ENCODE peak calls at places on chromosomes 13 and 19, in nine cellular contexts. One of them, this sample, is unnamed.

GRCh38 chr19:681029-681626 is 4.9 kb downstream of the FSTL3 start:
- DNase-seq in lower leg skin: peak
- DNase-seq in HFF-Myc: no peak
- DNase-seq in GM06990: peak
- DNase-seq in foreskin fibroblast: peak
- DNase-seq in left ventricle myocardium inferior: peak
- DNase-seq in heart left ventricle: peak
- DNase-seq in BE2C: peak
- DNase-seq in A549: no peak
- DNase-seq in this sample: no peak

GRCh38 chr19:54254195-54254906 is 2.7 kb downstream of the LILRB5 start:
- DNase-seq in HFF-Myc: no peak
- DNase-seq in foreskin fibroblast: no peak
- DNase-seq in heart left ventricle: no peak
- DNase-seq in A549: no peak
- DNase-seq in BE2C: no peak
- DNase-seq in lower leg skin: no peak
- DNase-seq in left ventricle myocardium inferior: no peak
- DNase-seq in GM06990: no peak
- DNase-seq in this sample: no peak

GRCh38 chr13:69496951-69497350 is 610.7 kb upstream of the ATXN8OS start:
- DNase-seq in GM06990: no peak
- DNase-seq in lower leg skin: no peak
- DNase-seq in HFF-Myc: no peak
- DNase-seq in left ventricle myocardium inferior: no peak
- DNase-seq in BE2C: no peak
- DNase-seq in A549: no peak
- DNase-seq in foreskin fibroblast: no peak
- DNase-seq in heart left ventricle: no peak
- DNase-seq in this sample: no peak

GRCh38 chr19:32041681-32042292 is 303.6 kb upstream of the ZNF507 start:
- DNase-seq in lower leg skin: no peak
- DNase-seq in HFF-Myc: no peak
- DNase-seq in GM06990: no peak
- DNase-seq in left ventricle myocardium inferior: peak
- DNase-seq in BE2C: peak
- DNase-seq in foreskin fibroblast: peak
- DNase-seq in heart left ventricle: no peak
- DNase-seq in A549: peak
- DNase-seq in this sample: no peak

GRCh38 chr13:42211704-42212103 is 60.2 kb upstream of the AKAP11 start:
- DNase-seq in A549: no peak
- DNase-seq in GM06990: no peak
- DNase-seq in lower leg skin: no peak
- DNase-seq in HFF-Myc: peak
- DNase-seq in BE2C: no peak
- DNase-seq in heart left ventricle: no peak
- DNase-seq in left ventricle myocardium inferior: no peak
- DNase-seq in foreskin fibroblast: peak
- DNase-seq in this sample: no peak

GRCh38 chr19:37986048-37986750 is 79.2 kb downstream of the SIPA1L3 start:
- DNase-seq in foreskin fibroblast: no peak
- DNase-seq in GM06990: peak
- DNase-seq in BE2C: no peak
- DNase-seq in left ventricle myocardium inferior: no peak
- DNase-seq in heart left ventricle: no peak
- DNase-seq in A549: no peak
- DNase-seq in lower leg skin: no peak
- DNase-seq in HFF-Myc: no peak
- DNase-seq in this sample: no peak

GRCh38 chr13:29707876-29708543 is 112.5 kb upstream of the SLC7A1 start:
- DNase-seq in GM06990: no peak
- DNase-seq in heart left ventricle: peak
- DNase-seq in lower leg skin: no peak
- DNase-seq in HFF-Myc: peak
- DNase-seq in A549: peak
- DNase-seq in foreskin fibroblast: peak
- DNase-seq in BE2C: peak
- DNase-seq in left ventricle myocardium inferior: no peak
- DNase-seq in this sample: no peak

GRCh38 chr19:35167251-35168119 is 12.9 kb downstream of the FXYD5 start:
- DNase-seq in lower leg skin: peak
- DNase-seq in foreskin fibroblast: no peak
- DNase-seq in HFF-Myc: no peak
- DNase-seq in GM06990: no peak
- DNase-seq in left ventricle myocardium inferior: no peak
- DNase-seq in heart left ventricle: no peak
- DNase-seq in A549: no peak
- DNase-seq in BE2C: no peak
- DNase-seq in this sample: no peak

GRCh38 chr13:52779028-52779612 is 39.5 kb upstream of the CNMD start:
- DNase-seq in left ventricle myocardium inferior: no peak
- DNase-seq in foreskin fibroblast: no peak
- DNase-seq in heart left ventricle: no peak
- DNase-seq in lower leg skin: peak
- DNase-seq in BE2C: no peak
- DNase-seq in GM06990: peak
- DNase-seq in A549: no peak
- DNase-seq in HFF-Myc: no peak
- DNase-seq in this sample: no peak

GRCh38 chr19:23415034-23415433 is 19.8 kb upstream of the ZNF91 start:
- DNase-seq in foreskin fibroblast: no peak
- DNase-seq in lower leg skin: no peak
- DNase-seq in GM06990: no peak
- DNase-seq in A549: no peak
- DNase-seq in left ventricle myocardium inferior: no peak
- DNase-seq in heart left ventricle: no peak
- DNase-seq in BE2C: no peak
- DNase-seq in HFF-Myc: no peak
- DNase-seq in this sample: no peak

GRCh38 chr19:23420824-23421223 is 25.6 kb upstream of the ZNF91 start:
- DNase-seq in GM06990: no peak
- DNase-seq in HFF-Myc: no peak
- DNase-seq in lower leg skin: no peak
- DNase-seq in BE2C: no peak
- DNase-seq in heart left ventricle: no peak
- DNase-seq in A549: no peak
- DNase-seq in left ventricle myocardium inferior: no peak
- DNase-seq in foreskin fibroblast: no peak
- DNase-seq in this sample: no peak

GRCh38 chr19:23410155-23410554 is 14.9 kb upstream of the ZNF91 start:
- DNase-seq in left ventricle myocardium inferior: no peak
- DNase-seq in HFF-Myc: no peak
- DNase-seq in BE2C: no peak
- DNase-seq in heart left ventricle: no peak
- DNase-seq in lower leg skin: no peak
- DNase-seq in GM06990: no peak
- DNase-seq in foreskin fibroblast: no peak
- DNase-seq in A549: no peak
- DNase-seq in this sample: no peak

DNA sequence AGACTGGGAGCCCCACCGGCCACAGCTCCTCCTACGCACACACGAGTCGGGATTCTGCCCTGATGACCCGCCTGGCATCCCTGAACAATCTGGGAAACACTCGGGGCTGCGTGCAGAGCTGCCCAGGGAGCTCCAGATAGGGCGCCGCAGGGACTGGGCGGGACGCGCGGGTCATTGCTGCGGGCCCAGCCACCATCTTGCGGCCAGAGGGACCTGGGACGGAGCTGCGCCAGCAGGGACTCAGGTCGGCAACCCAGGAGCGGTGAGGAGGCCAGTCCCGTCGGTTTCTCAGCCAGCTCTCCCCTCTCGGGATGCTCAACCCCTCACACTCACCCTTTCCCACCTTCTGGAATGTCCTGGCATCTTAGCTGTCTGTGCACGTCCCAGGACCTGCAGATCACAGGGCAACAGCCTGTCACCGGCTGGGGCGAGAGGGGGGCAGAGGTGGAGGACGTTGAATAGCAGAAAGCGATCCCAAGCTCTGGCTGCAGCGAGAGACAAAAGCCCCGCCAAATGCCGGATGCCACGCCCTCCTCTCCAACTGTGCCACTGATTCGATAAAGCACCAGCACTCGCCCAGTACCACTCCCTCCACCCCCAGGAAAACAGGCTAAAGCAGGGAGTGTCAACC is 20.4 kb upstream of the ZNF91 start:
- DNase-seq in foreskin fibroblast: peak
- DNase-seq in BE2C: peak
- DNase-seq in HFF-Myc: no peak
- DNase-seq in A549: no peak
- DNase-seq in GM06990: no peak
- DNase-seq in left ventricle myocardium inferior: peak
- DNase-seq in heart left ventricle: peak
- DNase-seq in lower leg skin: no peak
- DNase-seq in this sample: no peak
- H3K4me3 ChIP-seq in foreskin fibroblast: no peak
- H3K4me3 ChIP-seq in BE2C: peak
- H3K4me3 ChIP-seq in HFF-Myc: peak
- H3K4me3 ChIP-seq in A549: no peak
- H3K4me3 ChIP-seq in GM06990: no peak
- H3K4me3 ChIP-seq in left ventricle myocardium inferior: peak
- H3K4me3 ChIP-seq in heart left ventricle: peak
- H3K4me3 ChIP-seq in lower leg skin: no peak
- H3K4me3 ChIP-seq in this sample: peak

DNA sequence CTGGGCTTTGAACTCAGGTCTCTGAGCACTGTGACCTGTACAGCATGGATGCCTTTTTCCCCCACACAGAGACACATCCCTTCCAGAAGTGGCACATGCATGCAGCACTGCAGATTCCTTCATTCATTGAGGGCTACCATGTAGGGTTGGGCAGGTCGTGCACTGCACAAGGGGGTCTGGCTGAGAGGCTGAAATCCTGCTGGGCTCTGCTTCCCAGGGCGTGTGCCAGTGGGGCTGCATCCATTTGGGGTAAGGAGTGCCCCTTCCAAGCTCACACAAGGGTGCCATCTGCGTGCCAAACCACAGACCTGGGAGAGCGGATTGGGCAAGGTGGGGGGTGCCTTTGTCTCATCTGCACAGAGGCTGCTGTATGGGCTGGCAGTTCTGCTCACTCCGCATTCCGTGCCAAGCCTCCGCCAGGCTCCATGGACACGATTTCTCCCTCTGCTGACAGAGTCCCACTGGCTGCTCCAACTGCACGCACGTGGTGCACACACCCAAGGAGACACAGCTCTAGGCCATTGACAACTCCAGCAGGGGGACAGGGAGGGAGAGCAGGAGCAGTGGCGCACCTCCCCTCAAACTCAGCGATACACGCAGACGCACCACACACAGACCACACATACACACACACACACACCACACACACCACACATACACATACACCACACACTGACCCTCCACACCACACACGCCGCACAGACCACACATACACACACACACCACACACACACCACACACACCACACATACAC is 4.5 kb upstream of the SHISA7 start:
- DNase-seq in foreskin fibroblast: peak
- DNase-seq in heart left ventricle: no peak
- DNase-seq in left ventricle myocardium inferior: no peak
- DNase-seq in A549: peak
- DNase-seq in HFF-Myc: no peak
- DNase-seq in GM06990: no peak
- DNase-seq in lower leg skin: no peak
- DNase-seq in BE2C: peak
- DNase-seq in this sample: no peak
- TF ChIP-seq CTCF in foreskin fibroblast: no peak
- TF ChIP-seq CTCF in heart left ventricle: no peak
- TF ChIP-seq CTCF in left ventricle myocardium inferior: no peak
- TF ChIP-seq CTCF in A549: no peak
- TF ChIP-seq CTCF in HFF-Myc: no peak
- TF ChIP-seq CTCF in GM06990: no peak
- TF ChIP-seq CTCF in lower leg skin: no peak
- TF ChIP-seq CTCF in BE2C: peak
- TF ChIP-seq CTCF in this sample: no peak

GRCh38 chr19:2543463-2544442 is 67.8 kb downstream of the GADD45B start:
- DNase-seq in BE2C: peak
- DNase-seq in HFF-Myc: peak
- DNase-seq in lower leg skin: peak
- DNase-seq in heart left ventricle: peak
- DNase-seq in left ventricle myocardium inferior: peak
- DNase-seq in foreskin fibroblast: peak
- DNase-seq in A549: peak
- DNase-seq in GM06990: peak
- DNase-seq in this sample: peak
- H3K4me3 ChIP-seq in BE2C: peak
- H3K4me3 ChIP-seq in HFF-Myc: peak
- H3K4me3 ChIP-seq in lower leg skin: no peak
- H3K4me3 ChIP-seq in heart left ventricle: peak
- H3K4me3 ChIP-seq in left ventricle myocardium inferior: peak
- H3K4me3 ChIP-seq in foreskin fibroblast: peak
- H3K4me3 ChIP-seq in A549: peak
- H3K4me3 ChIP-seq in GM06990: peak
- H3K4me3 ChIP-seq in this sample: peak

GRCh38 chr13:99605417-99606321 is 104.4 kb downstream of the TM9SF2 start:
- DNase-seq in foreskin fibroblast: peak
- DNase-seq in HFF-Myc: no peak
- DNase-seq in BE2C: peak
- DNase-seq in lower leg skin: peak
- DNase-seq in GM06990: peak
- DNase-seq in left ventricle myocardium inferior: peak
- DNase-seq in A549: peak
- DNase-seq in heart left ventricle: no peak
- DNase-seq in this sample: no peak

GRCh38 chr13:99608345-99608744 is 107.1 kb downstream of the TM9SF2 start:
- DNase-seq in GM06990: no peak
- DNase-seq in foreskin fibroblast: no peak
- DNase-seq in left ventricle myocardium inferior: no peak
- DNase-seq in A549: no peak
- DNase-seq in HFF-Myc: no peak
- DNase-seq in BE2C: no peak
- DNase-seq in lower leg skin: no peak
- DNase-seq in heart left ventricle: no peak
- DNase-seq in this sample: no peak

GRCh38 chr13:99606322-99607089 is 105.2 kb downstream of the TM9SF2 start:
- DNase-seq in BE2C: peak
- DNase-seq in HFF-Myc: no peak
- DNase-seq in A549: peak
- DNase-seq in GM06990: peak
- DNase-seq in foreskin fibroblast: peak
- DNase-seq in left ventricle myocardium inferior: peak
- DNase-seq in heart left ventricle: peak
- DNase-seq in lower leg skin: peak
- DNase-seq in this sample: no peak

GRCh38 chr13:99614465-99614885 is 113.2 kb downstream of the TM9SF2 start:
- DNase-seq in A549: peak
- DNase-seq in heart left ventricle: no peak
- DNase-seq in HFF-Myc: no peak
- DNase-seq in BE2C: peak
- DNase-seq in foreskin fibroblast: no peak
- DNase-seq in GM06990: no peak
- DNase-seq in lower leg skin: no peak
- DNase-seq in left ventricle myocardium inferior: no peak
- DNase-seq in this sample: no peak

DNA sequence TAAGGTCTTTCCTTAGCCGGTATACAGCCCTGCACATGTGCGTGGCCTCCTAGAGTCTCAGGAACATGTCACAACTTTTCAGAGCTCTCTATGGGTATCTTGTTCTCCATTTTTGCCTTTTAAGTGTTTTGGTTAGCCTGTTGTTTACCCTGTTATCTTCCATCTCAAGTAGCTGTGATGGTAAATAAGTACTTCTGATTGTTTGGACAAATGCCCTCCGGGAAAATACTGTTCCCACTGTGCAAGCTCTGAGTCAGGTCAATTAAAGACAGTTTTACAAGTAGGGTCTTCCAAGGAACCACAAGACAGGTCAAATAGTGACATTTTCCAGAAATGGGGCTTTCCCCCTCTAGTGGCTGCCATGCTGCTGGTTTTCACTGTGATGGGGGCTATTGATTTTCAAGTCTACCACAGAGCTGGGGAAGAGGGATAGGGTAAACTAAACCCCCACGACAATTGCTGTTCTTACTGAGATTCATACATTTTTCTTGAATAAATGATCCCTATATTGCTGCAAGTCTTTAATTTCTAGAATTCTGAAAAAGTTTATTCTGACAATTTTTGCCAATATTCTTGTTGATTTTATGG is 109.5 kb downstream of the TM9SF2 start:
- DNase-seq in heart left ventricle: no peak
- DNase-seq in left ventricle myocardium inferior: no peak
- DNase-seq in GM06990: no peak
- DNase-seq in lower leg skin: no peak
- DNase-seq in foreskin fibroblast: no peak
- DNase-seq in BE2C: no peak
- DNase-seq in HFF-Myc: no peak
- DNase-seq in A549: no peak
- DNase-seq in this sample: no peak
- TF ChIP-seq CTCF in heart left ventricle: no peak
- TF ChIP-seq CTCF in left ventricle myocardium inferior: no peak
- TF ChIP-seq CTCF in GM06990: peak
- TF ChIP-seq CTCF in lower leg skin: no peak
- TF ChIP-seq CTCF in foreskin fibroblast: peak
- TF ChIP-seq CTCF in BE2C: peak
- TF ChIP-seq CTCF in HFF-Myc: peak
- TF ChIP-seq CTCF in A549: no peak
- TF ChIP-seq CTCF in this sample: no peak

This sample was measured in AG04449.